ENCODE peak calls at places on chromosomes 1 and 21, in six cellular contexts. S is kidney glomerular epithelial cell, D is fibroblast of lung, I is occipital lobe, X is GM12878, M is body of pancreas. Q is an unnamed sample.

GRCh38 chr1:7247158-7247557 is 461.9 kb downstream of the CAMTA1 start:
- DNase-seq in S (no peak), D (no peak), I (no peak), X (no peak), M (no peak), Q (no peak)

GRCh38 chr1:8903410-8903809 is 24.9 kb upstream of the ENO1 start:
- DNase-seq in S (no peak), D (no peak), I (no peak), X (no peak), M (no peak), Q (no peak)

GRCh38 chr1:180912801-180913616 is at the start of gene KIAA1614:
- DNase-seq in S (no peak), D (peak), I (no peak), X (no peak), M (no peak), Q (peak)

GRCh38 chr1:239954836-239955235 is 136.8 kb upstream of the FMN2 start:
- DNase-seq in S (no peak), D (no peak), I (no peak), X (no peak), M (no peak), Q (no peak)

GRCh38 chr21:15084668-15085067 is 19.9 kb upstream of the NRIP1 start:
- DNase-seq in S (no peak), D (no peak), I (no peak), X (no peak), M (peak), Q (no peak)

GRCh38 chr21:25501448-25501847 is 105.8 kb downstream of the MRPL39 start:
- DNase-seq in S (no peak), D (no peak), I (no peak), X (no peak), M (no peak), Q (no peak)

GRCh38 chr1:43986712-43987111 is 4.7 kb upstream of the CCDC24 start:
- DNase-seq in S (no peak), D (no peak), I (no peak), X (no peak), M (no peak), Q (no peak)

GRCh38 chr1:218865591-218865990 is 308.1 kb upstream of the LYPLAL1 start:
- DNase-seq in S (peak), D (peak), I (no peak), X (no peak), M (no peak), Q (no peak)

GRCh38 chr1:51898090-51898734 is 19.7 kb upstream of the NRDC start:
- DNase-seq in S (peak), D (peak), I (no peak), X (no peak), M (no peak), Q (no peak)

GRCh38 chr1:19387045-19387467 is 74.9 kb downstream of the SLC66A1 start:
- DNase-seq in S (no peak), D (no peak), I (no peak), X (no peak), M (no peak), Q (no peak)

GRCh38 chr1:244347942-244348341 is 103.8 kb downstream of the ADSS2 start:
- DNase-seq in S (no peak), D (no peak), I (no peak), X (no peak), M (no peak), Q (no peak)

GRCh38 chr1:63855942-63856341 is 82.1 kb downstream of the ROR1 start:
- DNase-seq in S (no peak), D (no peak), I (no peak), X (no peak), M (no peak), Q (no peak)

GRCh38 chr1:228151526-228151925 is 1.8 kb downstream of the GJC2 start:
- DNase-seq in S (no peak), D (no peak), I (no peak), X (no peak), M (no peak), Q (peak)

GRCh38 chr1:202230939-202231645 is 37.5 kb downstream of the LGR6 start:
- DNase-seq in S (no peak), D (no peak), I (no peak), X (no peak), M (no peak), Q (no peak)

GRCh38 chr1:31792116-31792515 is 23.7 kb downstream of the SPOCD1 start:
- DNase-seq in S (no peak), D (no peak), I (no peak), X (no peak), M (no peak), Q (no peak)

GRCh38 chr1:27521336-27522147 is 31.6 kb upstream of the WASF2 start:
- DNase-seq in S (no peak), D (no peak), I (peak), X (no peak), M (no peak), Q (no peak)

GRCh38 chr1:109477821-109478220 is 5.9 kb upstream of the ATXN7L2 start:
- DNase-seq in S (no peak), D (no peak), I (no peak), X (no peak), M (no peak), Q (no peak)

GRCh38 chr1:9689971-9690381 is 38.4 kb downstream of the PIK3CD start:
- DNase-seq in S (no peak), D (no peak), I (no peak), X (no peak), M (peak), Q (no peak)

GRCh38 chr1:155012052-155012546 is 9.5 kb downstream of the ZBTB7B start:
- DNase-seq in S (no peak), D (peak), I (peak), X (no peak), M (peak), Q (peak)

GRCh38 chr21:39388038-39388810 is 39.3 kb upstream of the HMGN1 start:
- DNase-seq in S (peak), D (peak), I (peak), X (no peak), M (peak), Q (peak)

GRCh38 chr1:34129630-34130029 is 35.4 kb downstream of the CSMD2 start:
- DNase-seq in S (no peak), D (no peak), I (no peak), X (no peak), M (no peak), Q (no peak)

GRCh38 chr1:31694910-31695300 is 8.9 kb downstream of the COL16A1 start:
- DNase-seq in S (no peak), D (no peak), I (peak), X (no peak), M (no peak), Q (no peak)

GRCh38 chr1:9776685-9777084 is 47.1 kb downstream of the CLSTN1 start:
- DNase-seq in S (no peak), D (no peak), I (no peak), X (no peak), M (no peak), Q (no peak)

GRCh38 chr1:186983327-186983726 is 154.6 kb downstream of the PLA2G4A start:
- DNase-seq in S (no peak), D (peak), I (no peak), X (no peak), M (no peak), Q (no peak)

GRCh38 chr1:162835157-162835899 is 25.6 kb downstream of the CCDC190 start:
- DNase-seq in S (no peak), D (peak), I (no peak), X (peak), M (no peak), Q (no peak)

GRCh38 chr21:41187537-41188025 is 19.6 kb downstream of the BACE2 start:
- DNase-seq in S (no peak), D (no peak), I (no peak), X (no peak), M (no peak), Q (no peak)

Q was measured in lower leg skin.